ENCODE peak calls at places on chromosomes 7 and 10, in six cellular contexts. A, E, Z, X, S and H are unnamed samples.

GRCh38 chr10:132616170-132616994 is 78.8 kb downstream of the INPP5A start:
- DNase-seq in A (peak), Z (no peak), X (no peak), S (no peak), E (peak), H (no peak)

GRCh38 chr10:50310560-50311174 is 59.4 kb upstream of the ASAH2 start:
- DNase-seq in S (no peak), Z (peak), X (no peak), A (peak), E (no peak), H (peak)

GRCh38 chr7:92436843-92437445 is 10.3 kb upstream of the GATAD1 start:
- DNase-seq in A (no peak), S (no peak), Z (no peak), E (no peak), X (no peak), H (no peak)

GRCh38 chr10:43140414-43140813 is 2.2 kb downstream of the CSGALNACT2 start:
- DNase-seq in X (peak), E (peak), Z (peak), S (peak), A (no peak), H (no peak)

GRCh38 chr7:149070372-149071140 is 20.0 kb downstream of the ZNF786 start:
- DNase-seq in A (no peak), E (no peak), S (no peak), Z (no peak), X (no peak), H (no peak)

GRCh38 chr7:28542410-28542809 is 130.1 kb downstream of the CREB5 start:
- DNase-seq in S (no peak), A (no peak), X (no peak), E (no peak), Z (no peak), H (no peak)

GRCh38 chr7:3887071-3887691 is 586.1 kb downstream of the SDK1 start:
- DNase-seq in Z (peak), S (no peak), X (no peak), A (no peak), E (no peak), H (no peak)

GRCh38 chr10:10222288-10222945 is 795.3 kb upstream of the CELF2 start:
- DNase-seq in E (no peak), X (no peak), S (no peak), Z (no peak), A (no peak), H (no peak)

GRCh38 chr7:131546126-131546525 is 10.3 kb downstream of the PODXL start:
- DNase-seq in X (no peak), S (no peak), Z (no peak), A (no peak), E (no peak), H (no peak)

GRCh38 chr10:55668326-55668922 is 692.6 kb downstream of the ZWINT start:
- DNase-seq in X (no peak), E (no peak), A (no peak), S (no peak), Z (peak), H (no peak)